ENCODE peak calls at places on chromosomes 12 and 14, in seven cellular contexts. R is H9, U is mesenchymal stem cell, Z is mesendoderm, I is neuronal stem cell, J is H1, N is trophoblast cell. E is an unnamed sample.

GRCh38 chr12:14126692-14127091 is 145.3 kb upstream of the GRIN2B start:
- DNase-seq in Z (no peak), N (no peak), R (no peak), U (no peak), I (no peak), J (no peak), E (no peak)

GRCh38 chr12:51954465-51955361 is 3.2 kb downstream of the ACVR1B start:
- DNase-seq in R (no peak), U (no peak), J (no peak), N (peak), I (no peak), Z (no peak), E (no peak)

GRCh38 chr12:120048258-120048657 is 59.2 kb downstream of the BICDL1 start:
- DNase-seq in I (no peak), N (no peak), Z (no peak), U (no peak), J (no peak), R (no peak), E (no peak)

GRCh38 chr12:76855266-76855665 is 23.6 kb downstream of the CSRP2 start:
- DNase-seq in J (no peak), N (no peak), R (no peak), U (no peak), I (no peak), Z (no peak), E (no peak)

GRCh38 chr12:50188875-50189575 is 21.9 kb upstream of the CERS5 start:
- DNase-seq in R (no peak), N (no peak), I (no peak), U (no peak), J (no peak), Z (no peak), E (no peak)

GRCh38 chr14:69877492-69877891 is 1.7 kb upstream of the SMOC1 start:
- DNase-seq in R (no peak), N (peak), I (no peak), Z (peak), J (no peak), U (no peak), E (peak)

GRCh38 chr12:87870061-87870460 is 159.1 kb downstream of the C12orf50 start:
- DNase-seq in Z (no peak), J (no peak), R (no peak), I (no peak), U (peak), N (no peak), E (peak)

GRCh38 chr14:50471838-50472465 is 60.4 kb downstream of the MAP4K5 start:
- DNase-seq in Z (no peak), I (no peak), J (no peak), R (no peak), U (no peak), N (peak), E (no peak)

GRCh38 chr12:120116792-120117651 is 469 bp upstream of the RAB35 start:
- DNase-seq in U (peak), R (peak), J (peak), I (peak), N (peak), Z (peak), E (peak)

GRCh38 chr14:65286443-65286842 is 126.1 kb upstream of the FUT8 start:
- DNase-seq in N (no peak), R (no peak), Z (no peak), U (no peak), J (no peak), I (no peak), E (no peak)

GRCh38 chr12:113271466-113271852 is 50.2 kb downstream of the TPCN1 start:
- DNase-seq in N (no peak), U (no peak), I (no peak), R (no peak), Z (no peak), J (no peak), E (no peak)

GRCh38 chr14:53791116-53791515 is 165.5 kb downstream of the BMP4 start:
- DNase-seq in Z (peak), N (no peak), R (no peak), I (no peak), U (no peak), J (no peak), E (no peak)

GRCh38 chr14:29741909-29742401 is 185.7 kb downstream of the PRKD1 start:
- DNase-seq in N (no peak), J (no peak), U (peak), R (no peak), I (no peak), Z (no peak), E (peak)

GRCh38 chr12:62632521-62632920 is 165.9 kb downstream of the MON2 start:
- DNase-seq in N (no peak), I (no peak), R (peak), Z (peak), U (peak), J (peak), E (no peak)

GRCh38 chr14:73489481-73490175 is 1.1 kb upstream of the RIOX1 start:
- DNase-seq in R (no peak), Z (peak), N (peak), J (no peak), I (no peak), U (no peak), E (no peak)

GRCh38 chr14:103628684-103629502 is at the start of gene KLC1:
- DNase-seq in U (peak), J (peak), Z (peak), R (peak), N (peak), I (peak), E (peak)

GRCh38 chr12:68449196-68449595 is 117.0 kb upstream of the MDM1 start:
- DNase-seq in U (no peak), R (no peak), J (no peak), N (no peak), I (no peak), Z (no peak), E (no peak)

GRCh38 chr12:46661161-46661845 is 164.5 kb downstream of the SLC38A4 start:
- DNase-seq in R (no peak), Z (peak), N (peak), U (peak), J (no peak), I (peak), E (peak)

GRCh38 chr14:23610090-23610814 is 25.9 kb upstream of the DHRS2 start:
- DNase-seq in Z (no peak), J (no peak), I (no peak), U (no peak), N (no peak), R (no peak), E (no peak)

GRCh38 chr14:68756071-68756481 is 36.8 kb downstream of the ZFP36L1 start:
- DNase-seq in J (no peak), N (no peak), U (no peak), Z (no peak), I (no peak), R (no peak), E (no peak)

GRCh38 chr12:91902860-91903683 is 242.6 kb downstream of the BTG1 start:
- DNase-seq in Z (no peak), J (no peak), N (peak), U (peak), R (no peak), I (no peak), E (peak)

GRCh38 chr14:82003418-82003817 is 469.8 kb upstream of the SEL1L start:
- DNase-seq in R (no peak), I (no peak), U (no peak), Z (no peak), N (no peak), J (no peak), E (no peak)

GRCh38 chr14:21057803-21058675 is at the start of gene RNASE8:
- DNase-seq in R (no peak), I (no peak), Z (no peak), J (no peak), N (no peak), U (no peak), E (peak)

GRCh38 chr12:2082321-2082720 is 29.5 kb downstream of the CACNA1C start:
- DNase-seq in U (no peak), N (no peak), I (no peak), R (peak), Z (no peak), J (no peak), E (no peak)

GRCh38 chr12:19872745-19873144 is 433.5 kb downstream of the AEBP2 start:
- DNase-seq in U (no peak), I (no peak), Z (no peak), J (no peak), N (no peak), R (no peak), E (no peak)

GRCh38 chr14:87049886-87050820 is 942.8 kb downstream of the GALC start:
- DNase-seq in N (peak), U (peak), J (peak), R (peak), I (no peak), Z (peak), E (peak)

DNA sequence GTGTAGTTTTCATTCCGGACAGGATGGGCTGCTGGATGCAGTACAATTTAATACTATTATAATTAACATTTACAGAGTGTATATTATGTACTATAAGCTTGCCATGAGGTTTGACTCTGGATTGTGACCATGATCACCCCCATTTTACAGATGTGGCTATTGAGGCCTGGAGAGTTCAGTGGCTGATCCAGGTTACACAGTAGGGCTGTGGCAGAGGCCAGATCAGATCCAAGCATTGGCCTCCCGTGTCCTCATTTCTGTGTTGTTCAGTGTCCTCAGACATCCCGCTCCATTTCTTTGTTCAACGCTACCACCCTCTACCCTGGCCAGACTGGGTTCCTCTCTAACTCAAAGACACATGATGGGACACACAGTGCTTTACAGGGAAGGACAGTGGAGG is 179.2 kb downstream of the CHST11 start:
- DNase-seq in N (no peak), Z (no peak), J (no peak), I (no peak), R (no peak), U (no peak), E (no peak)
- H2AK5ac ChIP-seq in N (no peak), Z (no peak), J (no peak), I (no peak), R (no peak), U (no peak), E (no peak)

GRCh38 chr14:75591331-75591946 is 13.0 kb downstream of the FLVCR2 start:
- DNase-seq in R (no peak), U (no peak), J (no peak), I (no peak), N (no peak), Z (no peak), E (no peak)
- H2AK5ac ChIP-seq in R (no peak), U (no peak), J (no peak), I (no peak), N (no peak), Z (no peak), E (no peak)

GRCh38 chr14:100731011-100731670 is 4.4 kb downstream of the DLK1 start:
- DNase-seq in J (no peak), U (no peak), Z (no peak), I (no peak), R (no peak), N (no peak), E (no peak)

GRCh38 chr14:100728962-100729361 is 2.3 kb downstream of the DLK1 start:
- DNase-seq in I (no peak), U (no peak), N (no peak), R (no peak), Z (no peak), J (no peak), E (no peak)

GRCh38 chr14:100731846-100732765 is 5.4 kb downstream of the DLK1 start:
- DNase-seq in U (no peak), N (no peak), Z (no peak), R (no peak), I (no peak), J (no peak), E (no peak)

GRCh38 chr14:100730530-100730929 is 3.8 kb downstream of the DLK1 start:
- DNase-seq in Z (no peak), I (no peak), R (no peak), U (no peak), J (no peak), N (no peak), E (no peak)

GRCh38 chr14:100729982-100730381 is 3.3 kb downstream of the DLK1 start:
- DNase-seq in J (no peak), U (no peak), R (no peak), I (no peak), Z (no peak), N (peak), E (peak)
- H2AK5ac ChIP-seq in J (no peak), U (no peak), R (no peak), I (no peak), Z (no peak), N (no peak), E (no peak)

GRCh38 chr14:101250336-101250947 is 310.9 kb upstream of the DIO3 start:
- DNase-seq in U (no peak), J (peak), N (no peak), R (no peak), Z (no peak), I (no peak), E (no peak)
- H2AK5ac ChIP-seq in U (no peak), J (no peak), N (no peak), R (no peak), Z (no peak), I (peak), E (no peak)

E was measured in IMR-90.